ENCODE peak calls at places on chromosomes 7 and 10, in ten cellular contexts. E is sigmoid colon, J is upper lobe of left lung, K is A549, Y is transverse colon, A is stomach, Z is HepG2, Q is SK-N-SH, W is K562, C is suprapubic skin. V is an unnamed sample.

GRCh38 chr7:105940111-105940510 is 23.0 kb upstream of the CDHR3 start:
- DNase-seq in C (no peak), Z (peak), W (no peak), Q (peak), Y (no peak), J (no peak), E (no peak), K (no peak), A (no peak), V (no peak)

GRCh38 chr10:32207544-32207943 is 139.4 kb downstream of the EPC1 start:
- DNase-seq in J (peak), Q (peak), E (no peak), Z (peak), K (peak), W (peak), Y (peak), C (no peak), A (peak), V (no peak)

GRCh38 chr7:107387573-107388219 is 82.2 kb upstream of the GPR22 start:
- DNase-seq in E (no peak), Y (no peak), Z (no peak), Q (peak), J (no peak), C (no peak), W (peak), A (no peak), K (no peak), V (no peak)

GRCh38 chr10:11793762-11794479 is 29.2 kb upstream of the PROSER2 start:
- DNase-seq in J (no peak), A (no peak), W (no peak), E (no peak), C (no peak), Q (no peak), Y (no peak), Z (peak), K (peak), V (no peak)

GRCh38 chr7:143040209-143040710 is 11.9 kb upstream of the OR6V1 start:
- DNase-seq in C (no peak), A (no peak), Q (no peak), K (no peak), J (no peak), Z (no peak), Y (no peak), W (no peak), E (no peak), V (no peak)

GRCh38 chr7:128065872-128066271 is 34.6 kb upstream of the LRRC4 start:
- DNase-seq in A (no peak), Q (no peak), Y (peak), J (no peak), Z (no peak), E (no peak), K (no peak), C (no peak), W (no peak), V (no peak)

GRCh38 chr10:8402469-8403074 is 348.1 kb downstream of the GATA3 start:
- DNase-seq in J (no peak), E (no peak), K (no peak), W (no peak), Y (no peak), A (no peak), Q (no peak), Z (no peak), C (no peak), V (no peak)

GRCh38 chr7:35258125-35258890 is 4.4 kb upstream of the TBX20 start:
- DNase-seq in C (no peak), Y (no peak), J (no peak), A (no peak), Q (no peak), K (no peak), E (no peak), W (no peak), Z (no peak), V (no peak)

GRCh38 chr7:156662269-156662668 is 21.7 kb downstream of the RNF32 start:
- DNase-seq in A (no peak), J (no peak), Z (no peak), Q (no peak), K (no peak), E (no peak), C (no peak), W (no peak), Y (no peak), V (no peak)

GRCh38 chr7:73717025-73717807 is 2.3 kb downstream of the STX1A start:
- DNase-seq in Z (no peak), K (no peak), Y (no peak), E (peak), W (no peak), C (no peak), A (no peak), Q (no peak), J (no peak), V (no peak)

GRCh38 chr7:85160223-85160622 is 26.6 kb downstream of the SEMA3D start:
- DNase-seq in W (no peak), J (no peak), A (no peak), Z (no peak), E (no peak), K (no peak), Q (no peak), C (no peak), Y (no peak), V (no peak)

GRCh38 chr7:45985902-45986301 is 64.8 kb upstream of the IGFBP3 start:
- DNase-seq in K (peak), Z (no peak), E (no peak), A (no peak), J (no peak), Y (no peak), C (no peak), Q (no peak), W (no peak), V (no peak)

GRCh38 chr10:113056468-113057021 is 106.5 kb downstream of the TCF7L2 start:
- DNase-seq in Y (no peak), J (no peak), K (no peak), C (no peak), W (no peak), Z (no peak), E (no peak), A (no peak), Q (no peak), V (no peak)

GRCh38 chr10:58903071-58903470 is 273.4 kb upstream of the PHYHIPL start:
- DNase-seq in W (no peak), J (no peak), Q (no peak), C (no peak), Y (no peak), K (no peak), A (no peak), E (no peak), Z (no peak), V (no peak)

GRCh38 chr10:130510755-130511154 is 374.6 kb downstream of the GLRX3 start:
- DNase-seq in J (no peak), W (no peak), K (no peak), Y (no peak), A (no peak), Z (no peak), Q (no peak), E (no peak), C (no peak), V (no peak)

GRCh38 chr7:29194594-29195417 is at the start of gene CHN2:
- DNase-seq in C (peak), E (peak), Y (peak), Q (peak), J (peak), A (peak), K (no peak), Z (peak), W (no peak), V (peak)

GRCh38 chr7:99005776-99006175 is 127.4 kb downstream of the TRRAP start:
- DNase-seq in J (no peak), C (peak), W (no peak), Y (no peak), K (no peak), A (no peak), Q (no peak), Z (no peak), E (no peak), V (no peak)

GRCh38 chr7:6536262-6536770 is 14.9 kb downstream of the GRID2IP start:
- DNase-seq in K (no peak), A (no peak), Y (peak), Z (no peak), J (no peak), C (no peak), E (no peak), W (no peak), Q (peak), V (no peak)

GRCh38 chr10:103765168-103765567 is 90.2 kb downstream of the SH3PXD2A start:
- DNase-seq in K (no peak), E (no peak), J (no peak), Z (peak), C (no peak), Q (no peak), W (no peak), A (no peak), Y (no peak), V (no peak)

GRCh38 chr7:22936246-22936645 is 77.7 kb downstream of the HYCC1 start:
- DNase-seq in E (no peak), W (no peak), Y (no peak), J (no peak), Q (no peak), C (no peak), Z (no peak), K (no peak), A (no peak), V (no peak)

GRCh38 chr10:93165367-93165766 is 91.7 kb downstream of the CYP26A1 start:
- DNase-seq in W (no peak), A (no peak), C (no peak), K (no peak), Q (no peak), J (no peak), Z (no peak), Y (no peak), E (no peak), V (no peak)

GRCh38 chr10:78640981-78641646 is 427.7 kb upstream of the ZMIZ1 start:
- DNase-seq in W (no peak), Z (no peak), A (no peak), J (no peak), C (no peak), K (no peak), Q (no peak), Y (no peak), E (no peak), V (no peak)
- TF ChIP-seq EP300 in W (no peak), Z (no peak), A (no peak), J (no peak), C (no peak), K (no peak), Q (no peak), Y (no peak), E (no peak), V (no peak)

DNA sequence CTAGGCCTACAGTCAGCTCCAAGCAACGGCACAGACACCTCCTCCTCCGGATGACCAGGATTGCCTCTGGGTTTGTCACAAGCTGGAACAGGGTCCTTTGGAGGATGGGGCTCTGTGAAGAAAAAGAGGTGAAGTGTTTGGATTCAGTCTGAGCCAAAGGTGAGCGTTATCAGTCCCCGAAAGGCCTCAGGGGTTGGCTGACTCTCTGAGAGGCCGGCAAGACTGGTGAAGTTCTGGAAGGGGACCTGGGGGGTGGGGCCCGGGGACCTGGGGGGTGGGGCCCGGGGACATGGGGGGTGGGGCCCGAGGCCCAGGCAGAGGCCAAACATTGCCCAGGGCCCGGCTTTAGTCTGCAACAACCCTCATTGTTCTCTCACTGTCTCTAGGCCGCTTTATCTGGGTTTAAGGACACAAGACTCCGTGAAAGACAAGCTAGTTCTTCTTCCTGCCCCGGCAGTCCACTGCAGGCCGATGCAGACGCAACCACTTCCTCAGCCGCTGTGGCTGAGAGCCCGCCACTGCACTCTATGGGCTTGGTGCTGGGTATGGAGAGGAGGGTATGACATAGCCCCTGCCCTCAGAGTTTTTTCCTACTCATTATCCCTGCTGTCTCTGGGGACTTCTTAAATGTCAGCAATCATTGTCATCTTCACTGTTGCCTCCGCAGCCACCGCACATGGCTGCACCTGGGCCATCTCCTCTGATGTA is 27.4 kb upstream of the PSAP start:
- DNase-seq in C (no peak), K (no peak), J (peak), Q (no peak), W (peak), Z (no peak), Y (no peak), E (no peak), A (no peak), V (no peak)
- TF ChIP-seq EP300 in C (no peak), K (no peak), J (no peak), Q (no peak), W (no peak), Z (no peak), Y (no peak), E (no peak), A (no peak), V (no peak)

GRCh38 chr10:131747791-131748190 is 153.0 kb upstream of the PPP2R2D start:
- DNase-seq in W (no peak), J (no peak), Z (no peak), Q (no peak), Y (no peak), E (peak), A (no peak), C (no peak), K (no peak), V (no peak)

GRCh38 chr10:131747251-131747650 is 153.6 kb upstream of the PPP2R2D start:
- DNase-seq in A (no peak), Z (no peak), K (no peak), E (peak), J (no peak), Q (no peak), Y (no peak), C (no peak), W (no peak), V (no peak)

GRCh38 chr10:131746241-131746711 is 154.5 kb upstream of the PPP2R2D start:
- DNase-seq in Q (no peak), Y (no peak), E (peak), J (peak), W (no peak), Z (no peak), A (no peak), C (no peak), K (no peak), V (no peak)

GRCh38 chr10:131745591-131745990 is 155.2 kb upstream of the PPP2R2D start:
- DNase-seq in Q (no peak), C (no peak), K (no peak), E (peak), Z (no peak), W (no peak), A (no peak), J (peak), Y (no peak), V (no peak)

DNA sequence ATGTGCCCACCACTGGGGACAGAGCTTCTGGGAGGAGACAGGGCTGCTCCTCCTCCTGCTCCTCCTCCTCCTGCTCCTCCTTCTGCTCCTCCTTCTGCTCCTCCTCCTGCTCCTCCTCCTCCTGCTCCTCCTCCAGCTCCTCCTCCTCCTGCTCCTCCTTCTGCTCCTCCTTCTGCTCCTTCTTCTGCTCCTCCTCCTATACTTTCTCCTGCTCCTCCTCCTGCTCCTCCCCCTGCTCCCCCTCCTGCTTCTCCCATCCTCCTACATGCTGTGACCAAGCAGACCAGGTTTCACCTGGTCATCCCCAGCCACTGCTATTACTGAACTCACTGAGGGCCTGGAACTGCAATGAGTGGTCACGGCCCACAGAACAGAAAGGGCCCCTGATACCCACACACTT is 154.0 kb upstream of the PPP2R2D start:
- DNase-seq in C (no peak), J (no peak), E (no peak), K (peak), Q (no peak), A (no peak), Y (no peak), W (peak), Z (no peak), V (no peak)
- TF ChIP-seq EP300 in C (no peak), J (no peak), E (no peak), K (no peak), Q (no peak), A (no peak), Y (no peak), W (no peak), Z (no peak), V (no peak)

DNA sequence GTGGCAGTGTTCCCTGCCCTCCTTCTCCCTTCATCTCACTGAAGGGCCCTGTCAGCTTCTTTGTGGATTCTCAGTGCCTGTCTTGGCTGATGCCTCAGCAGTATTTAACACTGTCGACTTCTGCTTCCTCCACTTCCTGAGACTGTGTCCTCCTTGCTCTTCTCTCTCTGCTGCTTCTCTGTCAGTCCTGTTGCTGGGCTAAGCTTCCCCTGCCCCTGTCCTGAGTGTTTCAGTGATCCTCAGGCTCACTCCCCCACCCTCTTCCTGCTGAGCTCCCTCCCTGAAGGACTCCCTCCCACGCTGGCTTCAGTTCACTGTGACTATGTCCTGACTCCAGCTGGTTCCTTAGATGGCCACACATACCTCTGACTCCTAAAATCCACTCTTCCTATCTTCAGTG is 64.9 kb downstream of the CREM start:
- DNase-seq in A (no peak), W (peak), J (peak), C (no peak), Z (no peak), Q (no peak), Y (peak), K (no peak), E (peak), V (no peak)
- TF ChIP-seq EP300 in A (no peak), W (no peak), J (no peak), C (no peak), Z (no peak), Q (no peak), Y (no peak), K (no peak), E (no peak), V (no peak)

GRCh38 chr10:118321724-118322575 is 20.2 kb downstream of the FAM204A start:
- DNase-seq in Z (no peak), E (no peak), Y (no peak), J (no peak), Q (no peak), K (no peak), W (no peak), A (no peak), C (no peak), V (no peak)

GRCh38 chr10:118324140-118324539 is 18.0 kb downstream of the FAM204A start:
- DNase-seq in W (no peak), C (no peak), A (no peak), Z (no peak), J (no peak), Q (no peak), K (no peak), Y (no peak), E (no peak), V (no peak)
- TF ChIP-seq EP300 in W (no peak), C (no peak), A (no peak), Z (no peak), J (no peak), Q (no peak), K (no peak), Y (no peak), E (no peak), V (no peak)

GRCh38 chr10:86958831-86959736 is 685 bp downstream of the SNCG start:
- DNase-seq in A (no peak), Q (peak), W (peak), Z (peak), J (peak), C (peak), K (peak), E (peak), Y (no peak), V (peak)

GRCh38 chr10:86959737-86960002 is 1.3 kb downstream of the SNCG start:
- DNase-seq in Q (no peak), J (no peak), W (no peak), E (no peak), A (no peak), Y (no peak), K (no peak), Z (no peak), C (no peak), V (no peak)

GRCh38 chr10:86960863-86961434 is 2.5 kb downstream of the SNCG start:
- DNase-seq in Y (peak), Q (no peak), C (peak), K (no peak), J (peak), A (no peak), W (no peak), Z (no peak), E (peak), V (no peak)

GRCh38 chr10:86961481-86962091 is 3.2 kb downstream of the SNCG start:
- DNase-seq in Q (no peak), Z (no peak), A (peak), W (no peak), J (peak), K (no peak), C (peak), Y (no peak), E (peak), V (peak)

DNA sequence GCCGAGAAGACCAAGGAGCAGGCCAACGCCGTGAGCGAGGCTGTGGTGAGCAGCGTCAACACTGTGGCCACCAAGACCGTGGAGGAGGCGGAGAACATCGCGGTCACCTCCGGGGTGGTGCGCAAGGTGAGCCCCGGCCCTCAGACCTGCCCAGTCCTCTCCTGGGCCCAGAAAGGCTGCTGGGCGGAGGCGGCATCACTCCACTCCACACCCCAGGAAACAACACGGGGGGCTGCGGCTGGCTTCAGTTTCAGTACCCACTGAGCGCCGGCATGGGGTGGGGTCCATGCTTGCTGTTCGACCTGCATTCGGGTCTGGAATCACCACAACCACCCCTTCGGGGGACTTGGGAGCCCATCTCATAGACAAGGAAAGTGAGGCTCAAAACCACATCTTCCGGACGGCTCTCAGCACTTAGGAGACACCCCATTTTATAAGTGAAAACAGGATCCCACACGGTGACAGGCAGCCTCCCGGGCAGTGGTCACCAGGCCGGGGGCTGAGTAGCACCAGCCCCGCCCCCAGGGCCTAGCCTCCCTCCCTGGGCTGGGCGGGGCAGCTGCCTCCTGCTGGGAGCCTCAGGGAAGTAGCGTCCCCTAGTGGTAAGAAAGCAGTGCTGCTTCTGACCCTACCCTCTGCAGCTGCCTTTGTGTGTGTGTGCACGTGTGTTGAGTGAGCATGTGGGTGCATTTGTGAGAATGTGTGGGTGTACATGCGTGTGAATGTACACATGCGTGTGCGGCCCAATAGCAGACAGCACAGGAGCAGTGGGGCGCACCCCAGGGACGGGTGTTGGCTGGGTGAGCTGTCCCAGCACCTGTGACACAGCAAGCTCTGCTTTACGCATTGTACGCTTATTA is 1.8 kb downstream of the SNCG start:
- DNase-seq in Q (peak), E (no peak), Z (peak), W (peak), K (peak), Y (peak), C (peak), J (peak), A (no peak), V (peak)
- TF ChIP-seq EP300 in Q (no peak), E (no peak), Z (no peak), W (peak), K (no peak), Y (no peak), C (no peak), J (no peak), A (no peak), V (no peak)

GRCh38 chr10:51368943-51369342 is 294.7 kb downstream of the PRKG1 start:
- DNase-seq in C (no peak), Z (no peak), E (no peak), A (no peak), Q (no peak), K (no peak), Y (no peak), J (no peak), W (no peak), V (no peak)
- TF ChIP-seq EP300 in C (no peak), Z (no peak), E (no peak), A (no peak), Q (no peak), K (no peak), Y (no peak), J (no peak), W (no peak), V (no peak)

GRCh38 chr10:114301177-114301576 is 62.1 kb downstream of the VWA2 start:
- DNase-seq in W (peak), Y (no peak), Q (no peak), J (no peak), A (no peak), C (peak), Z (no peak), K (no peak), E (peak), V (no peak)
- TF ChIP-seq EP300 in W (no peak), Y (no peak), Q (no peak), J (no peak), A (no peak), C (no peak), Z (no peak), K (no peak), E (no peak), V (no peak)

V was measured in ovary.